ENCODE peak calls at places on chromosomes 12 and 14, in four cellular contexts. L is ureter, M is Peyer's patch, W is NCI-H226. K is an unnamed sample.

GRCh38 chr14:59450716-59451115 is 14.5 kb downstream of the GPR135 start:
- DNase-seq in L (no peak), M (no peak), W (no peak), K (no peak)

GRCh38 chr12:40618621-40619020 is 73.6 kb upstream of the CNTN1 start:
- DNase-seq in L (no peak), M (no peak), W (no peak), K (no peak)

GRCh38 chr14:74974364-74975058 is 19.1 kb upstream of the PGF start:
- DNase-seq in L (no peak), M (peak), W (no peak), K (no peak)

GRCh38 chr12:100716949-100717732 is 77.4 kb upstream of the ANO4 start:
- DNase-seq in L (no peak), M (no peak), W (no peak), K (no peak)

GRCh38 chr12:111033281-111034147 is 113.1 kb upstream of the MYL2 start:
- DNase-seq in L (no peak), M (no peak), W (no peak), K (no peak)

GRCh38 chr12:91630118-91630517 is 447.5 kb upstream of the DCN start:
- DNase-seq in L (no peak), M (no peak), W (no peak), K (no peak)

GRCh38 chr12:68236421-68237059 is 10.9 kb upstream of the IL26 start:
- DNase-seq in L (no peak), M (peak), W (no peak), K (peak)

GRCh38 chr12:155006-155405 is 59.0 kb downstream of the SLC6A12 start:
- DNase-seq in L (no peak), M (no peak), W (no peak), K (no peak)

GRCh38 chr14:22264759-22265158 is 324.3 kb downstream of the DAD1 start:
- DNase-seq in L (no peak), M (no peak), W (no peak), K (no peak)